ENCODE peak calls at places on chromosomes 2 and 18, in nine cellular contexts. E, Y, H, M, L, I, J, C and B are unnamed samples.

GRCh38 chr18:51655327-51655698 is 457.8 kb upstream of the MEX3C start:
- DNase-seq in E (no peak), Y (no peak), H (peak), M (no peak), L (no peak), I (no peak), J (no peak), C (no peak), B (no peak)

GRCh38 chr2:218257390-218257981 is 3.3 kb upstream of the GPBAR1 start:
- DNase-seq in E (no peak), Y (no peak), H (peak), M (no peak), L (no peak), I (peak), J (peak), C (no peak), B (peak)

GRCh38 chr18:21656402-21656801 is 44.3 kb downstream of the SNRPD1 start:
- DNase-seq in E (peak), Y (no peak), H (no peak), M (no peak), L (peak), I (no peak), J (no peak), C (peak), B (no peak)

GRCh38 chr2:109435866-109436634 is 177.7 kb downstream of the SEPTIN10 start:
- DNase-seq in E (peak), Y (no peak), H (no peak), M (no peak), L (no peak), I (no peak), J (no peak), C (peak), B (peak)

GRCh38 chr2:8855019-8855418 is 17.6 kb upstream of the KIDINS220 start:
- DNase-seq in E (no peak), Y (no peak), H (no peak), M (no peak), L (no peak), I (no peak), J (no peak), C (no peak), B (no peak)

GRCh38 chr2:102950547-102950946 is 188.7 kb downstream of the TMEM182 start:
- DNase-seq in E (no peak), Y (no peak), H (no peak), M (no peak), L (no peak), I (no peak), J (no peak), C (peak), B (peak)

GRCh38 chr2:429575-430254 is 141.8 kb upstream of the ALKAL2 start:
- DNase-seq in E (no peak), Y (no peak), H (no peak), M (peak), L (no peak), I (no peak), J (no peak), C (no peak), B (no peak)

GRCh38 chr2:148552675-148553331 is 91.7 kb upstream of the EPC2 start:
- DNase-seq in E (no peak), Y (no peak), H (peak), M (no peak), L (no peak), I (no peak), J (no peak), C (no peak), B (no peak)

GRCh38 chr2:199468561-199469513 is 11.1 kb upstream of the SATB2 start:
- DNase-seq in E (peak), Y (no peak), H (no peak), M (no peak), L (no peak), I (no peak), J (peak), C (no peak), B (no peak)

GRCh38 chr18:56240405-56240804 is 398.0 kb downstream of the TXNL1 start:
- DNase-seq in E (peak), Y (no peak), H (no peak), M (no peak), L (peak), I (no peak), J (no peak), C (peak), B (no peak)

GRCh38 chr18:62245699-62246098 is 58.6 kb downstream of the RELCH start:
- DNase-seq in E (no peak), Y (no peak), H (no peak), M (no peak), L (no peak), I (no peak), J (no peak), C (no peak), B (no peak)
- TF ChIP-seq CTCF in E (no peak), Y (no peak), H (no peak), M (no peak), L (peak), I (peak), J (peak), C (peak), B (peak)

GRCh38 chr2:134782792-134783191 is 55.6 kb upstream of the ACMSD start:
- DNase-seq in E (peak), Y (no peak), H (no peak), M (no peak), L (peak), I (peak), J (peak), C (no peak), B (peak)
- TF ChIP-seq CTCF in E (no peak), Y (peak), H (no peak), M (no peak), L (peak), I (peak), J (peak), C (peak), B (peak)

GRCh38 chr2:127041259-127041970 is 65.5 kb downstream of the BIN1 start:
- DNase-seq in E (no peak), Y (no peak), H (no peak), M (no peak), L (no peak), I (no peak), J (no peak), C (no peak), B (no peak)
- TF ChIP-seq CTCF in E (no peak), Y (no peak), H (no peak), M (no peak), L (no peak), I (no peak), J (peak), C (no peak), B (no peak)

GRCh38 chr2:223247136-223247535 is 195.1 kb downstream of the KCNE4 start:
- DNase-seq in E (peak), Y (no peak), H (no peak), M (no peak), L (peak), I (no peak), J (peak), C (peak), B (peak)
- TF ChIP-seq CTCF in E (peak), Y (peak), H (no peak), M (peak), L (peak), I (peak), J (peak), C (peak), B (peak)